ENCODE peak calls at places on chromosomes 2 and 18, in seven cellular contexts. S is tibial artery, N is hepatocyte, Z is GM12878, A is lower leg skin, Y is endodermal cell, M is fibroblast of lung. B is an unnamed sample.
A peak's percentile ranks its signal among the peaks of the same experiment; 100 is the strongest.

GRCh38 chr2:62458206-62459035 is 47.6 kb downstream of the TMEM17 start:
- DNase-seq in S (no peak), N (no peak), Z (no peak), A (no peak), Y (no peak), M (no peak), B (no peak)

GRCh38 chr2:102514061-102514785 is 41.2 kb downstream of the SLC9A4 start:
- DNase-seq in S (no peak), N (peak; percentile 80), Z (no peak), A (no peak), Y (no peak), M (peak; percentile 89), B (peak; percentile 73)

GRCh38 chr2:55454121-55454520 is 34.5 kb upstream of the CCDC88A start:
- DNase-seq in S (no peak), N (no peak), Z (no peak), A (no peak), Y (no peak), M (no peak), B (no peak)

GRCh38 chr18:33612632-33613031 is 34.6 kb downstream of the ASXL3 start:
- DNase-seq in S (no peak), N (no peak), Z (no peak), A (no peak), Y (no peak), M (no peak), B (no peak)

GRCh38 chr18:5729983-5730699 is 165.2 kb downstream of the TMEM200C start:
- DNase-seq in S (peak; percentile 79), N (no peak), Z (no peak), A (peak; percentile 95), Y (no peak), M (no peak), B (no peak)

GRCh38 chr18:26863921-26864497 is 1.5 kb downstream of the AQP4 start:
- DNase-seq in S (no peak), N (no peak), Z (no peak), A (no peak), Y (peak; percentile 55), M (no peak), B (no peak)

GRCh38 chr18:7476386-7476785 is 90.7 kb upstream of the PTPRM start:
- DNase-seq in S (no peak), N (no peak), Z (no peak), A (no peak), Y (no peak), M (no peak), B (no peak)

GRCh38 chr2:98548920-98549818 is 59.1 kb downstream of the COA5 start:
- DNase-seq in S (peak; percentile 53), N (no peak), Z (no peak), A (no peak), Y (peak; percentile 22), M (no peak), B (no peak)

GRCh38 chr2:197209742-197210408 is 100.7 kb downstream of the ANKRD44 start:
- DNase-seq in S (no peak), N (peak; percentile 26), Z (peak; percentile 76), A (no peak), Y (peak; percentile 41), M (no peak), B (no peak)

GRCh38 chr2:57890993-57891688 is 155.5 kb upstream of the VRK2 start:
- DNase-seq in S (no peak), N (no peak), Z (no peak), A (no peak), Y (no peak), M (no peak), B (no peak)

GRCh38 chr2:241982711-241983570 is 113.4 kb downstream of the RTP5 start:
- DNase-seq in S (peak; percentile 32), N (no peak), Z (no peak), A (peak; percentile 75), Y (peak; percentile 23), M (no peak), B (no peak)

GRCh38 chr2:125405816-125406215 is 1250.1 kb upstream of the GYPC start:
- DNase-seq in S (no peak), N (peak; percentile 73), Z (no peak), A (no peak), Y (no peak), M (peak; percentile 97), B (peak; percentile 83)

GRCh38 chr18:13606589-13607254 is 119.6 kb downstream of the FAM210A start:
- DNase-seq in S (no peak), N (peak; percentile 45), Z (no peak), A (no peak), Y (no peak), M (no peak), B (no peak)

GRCh38 chr18:13461488-13461887 is 242.9 kb downstream of the LDLRAD4 start:
- DNase-seq in S (no peak), N (no peak), Z (no peak), A (no peak), Y (peak; percentile 35), M (no peak), B (no peak)

GRCh38 chr18:79586436-79587297 is 92.9 kb upstream of the CTDP1 start:
- DNase-seq in S (peak; percentile 59), N (no peak), Z (no peak), A (peak; percentile 78), Y (peak; percentile 39), M (no peak), B (no peak)

GRCh38 chr2:104812281-104812680 is 41.6 kb upstream of the POU3F3 start:
- DNase-seq in S (no peak), N (no peak), Z (no peak), A (no peak), Y (no peak), M (no peak), B (no peak)

GRCh38 chr2:109527846-109528705 is 85.7 kb downstream of the SEPTIN10 start:
- DNase-seq in S (no peak), N (no peak), Z (no peak), A (peak; percentile 66), Y (peak; percentile 47), M (no peak), B (no peak)

GRCh38 chr2:36949845-36950244 is 16.5 kb downstream of the STRN start:
- DNase-seq in S (no peak), N (no peak), Z (no peak), A (no peak), Y (no peak), M (no peak), B (no peak)

GRCh38 chr2:44927979-44928659 is 13.4 kb upstream of the SIX3 start:
- DNase-seq in S (no peak), N (no peak), Z (no peak), A (peak; percentile 78), Y (peak; percentile 81), M (no peak), B (no peak)

GRCh38 chr2:44929680-44930273 is 11.7 kb upstream of the SIX3 start:
- DNase-seq in S (no peak), N (no peak), Z (no peak), A (peak; percentile 79), Y (peak; percentile 88), M (no peak), B (no peak)

GRCh38 chr2:44930274-44930826 is 11.2 kb upstream of the SIX3 start:
- DNase-seq in S (peak; percentile 51), N (no peak), Z (no peak), A (peak; percentile 60), Y (peak; percentile 84), M (no peak), B (no peak)

GRCh38 chr2:44926957-44927356 is 14.5 kb upstream of the SIX3 start:
- DNase-seq in S (no peak), N (no peak), Z (no peak), A (peak; percentile 36), Y (peak; percentile 73), M (no peak), B (no peak)

GRCh38 chr2:44928660-44929471 is 12.6 kb upstream of the SIX3 start:
- DNase-seq in S (no peak), N (no peak), Z (no peak), A (peak; percentile 79), Y (peak; percentile 83), M (no peak), B (no peak)
- H3K4me3 ChIP-seq in S (peak overlapping the region; percentile 31), N (no peak overlapping the region), Z (no peak overlapping the region), A (no peak overlapping the region), Y (no peak overlapping the region), M (no peak overlapping the region), B (no peak overlapping the region)

GRCh38 chr2:42052702-42053481 is 5.1 kb downstream of the PKDCC start:
- DNase-seq in S (peak; percentile 88), N (peak; percentile 56), Z (no peak), A (no peak), Y (peak; percentile 73), M (peak; percentile 86), B (no peak)
- H3K4me3 ChIP-seq in S (peak overlapping the region; percentile 94), N (no peak overlapping the region), Z (no peak overlapping the region), A (no peak overlapping the region), Y (no peak overlapping the region), M (peak overlapping the region; percentile 10), B (no peak overlapping the region)

GRCh38 chr2:176913955-176914354 is 298.6 kb upstream of the HNRNPA3 start:
- DNase-seq in S (no peak), N (no peak), Z (no peak), A (no peak), Y (no peak), M (no peak), B (no peak)

GRCh38 chr2:176907341-176907740 is 305.3 kb upstream of the HNRNPA3 start:
- DNase-seq in S (no peak), N (no peak), Z (no peak), A (no peak), Y (no peak), M (no peak), B (no peak)

DNA sequence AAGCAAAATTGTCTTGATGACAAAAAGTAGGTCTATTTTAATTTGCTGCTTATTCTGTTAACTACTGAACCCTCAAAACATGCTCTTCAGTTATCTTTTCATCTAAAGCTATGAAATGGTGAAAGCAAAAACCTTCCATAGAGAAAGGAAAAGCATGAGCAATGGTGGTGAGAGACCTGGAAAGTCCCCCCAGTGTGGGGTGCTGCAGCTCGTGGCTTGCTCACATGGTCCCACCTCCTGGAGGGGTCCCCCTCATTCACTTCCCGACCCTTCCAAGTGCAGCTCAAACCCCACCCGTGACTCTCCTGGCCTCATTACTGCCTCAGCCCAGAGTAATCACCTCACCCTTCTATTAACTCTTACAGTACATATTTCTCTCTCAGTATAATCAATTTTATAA is 301.8 kb upstream of the HNRNPA3 start:
- DNase-seq in S (no peak), N (no peak), Z (no peak), A (no peak), Y (no peak), M (no peak), B (no peak)
- H3K4me3 ChIP-seq in S (no peak overlapping the region), N (no peak overlapping the region), Z (no peak overlapping the region), A (no peak overlapping the region), Y (no peak overlapping the region), M (no peak overlapping the region), B (no peak overlapping the region)

DNA sequence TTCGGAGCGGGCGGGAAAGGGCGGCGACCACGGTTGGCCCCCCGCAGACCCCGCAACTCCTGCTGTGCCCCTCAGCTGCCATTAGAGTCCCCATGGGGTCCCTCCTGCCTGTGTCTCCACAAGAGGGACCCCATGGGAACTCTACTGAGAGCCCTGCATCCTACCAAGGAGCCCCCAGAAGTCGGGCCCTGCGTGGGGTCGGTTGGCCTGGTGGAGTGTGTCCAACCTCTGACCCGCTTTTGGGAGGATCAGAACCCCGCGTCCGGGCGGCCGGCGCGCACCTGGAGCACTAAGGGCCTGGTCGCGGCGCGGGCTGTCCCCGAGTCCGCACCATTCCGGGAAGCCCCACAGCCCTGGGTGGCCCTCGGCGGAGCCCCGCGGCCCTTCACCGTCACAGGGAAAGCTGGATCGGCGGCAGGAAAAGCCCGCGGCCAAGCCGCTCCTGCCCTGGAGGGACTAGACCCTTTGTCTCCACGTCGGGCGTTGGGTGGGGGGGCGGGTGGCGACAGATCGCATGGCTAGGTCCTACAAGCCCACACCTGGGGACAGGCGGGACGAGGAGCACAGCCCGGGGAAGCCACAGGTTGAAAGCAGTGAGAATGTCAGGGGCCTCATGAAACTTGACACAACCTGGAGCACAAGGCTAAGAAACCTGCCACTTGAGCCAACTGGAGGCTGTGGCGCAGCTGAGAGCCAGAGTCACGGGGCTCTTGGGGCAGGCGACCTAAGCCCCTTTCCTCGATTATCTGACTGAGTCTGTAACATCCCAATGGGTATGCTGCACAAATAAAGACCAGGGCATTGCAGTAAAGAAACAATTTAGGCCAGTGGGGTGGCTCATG is 11.2 kb upstream of the CXXC1 start:
- DNase-seq in S (no peak), N (no peak), Z (no peak), A (no peak), Y (no peak), M (no peak), B (no peak)
- H3K4me3 ChIP-seq in S (peak overlapping the region; percentile 42), N (no peak overlapping the region), Z (peak overlapping the region; percentile 56), A (peak overlapping the region; percentile 12), Y (no peak overlapping the region), M (peak overlapping the region; percentile 62), B (peak overlapping the region; percentile 32)